ENCODE peak calls at places on chromosomes 7 and 10, in eight cellular contexts. Q, V, S, T, C, X, M and R are unnamed samples.

GRCh38 chr7:43151076-43151475 is 38.6 kb downstream of the HECW1 start:
- DNase-seq in T (no peak), M (no peak), S (no peak), Q (no peak), C (no peak), X (no peak), V (no peak), R (no peak)

GRCh38 chr10:103154464-103155299 is 38.4 kb downstream of the NT5C2 start:
- DNase-seq in C (no peak), X (no peak), V (no peak), Q (no peak), S (no peak), T (no peak), M (no peak), R (no peak)

GRCh38 chr7:51428226-51428887 is 111.7 kb upstream of the COBL start:
- DNase-seq in V (no peak), S (no peak), X (no peak), M (peak; percentile 19), C (no peak), Q (no peak), T (peak; percentile 25), R (no peak)

GRCh38 chr10:70958396-70958795 is 70.0 kb upstream of the PCBD1 start:
- DNase-seq in Q (no peak), S (no peak), X (no peak), M (peak; percentile 29), V (no peak), T (no peak), C (no peak), R (no peak)

GRCh38 chr7:4713183-4713784 is 31.2 kb downstream of the FOXK1 start:
- DNase-seq in V (no peak), M (peak; percentile 30), Q (peak; percentile 87), S (peak; percentile 61), X (no peak), C (no peak), T (no peak), R (no peak)

GRCh38 chr10:118596426-118597124 is 1.1 kb upstream of the PRLHR start:
- DNase-seq in Q (no peak), C (no peak), T (no peak), M (no peak), S (no peak), X (no peak), V (no peak), R (no peak)

GRCh38 chr10:70660722-70661121 is 11.6 kb upstream of the ADAMTS14 start:
- DNase-seq in V (no peak), Q (no peak), S (no peak), T (no peak), M (no peak), C (no peak), X (no peak), R (no peak)

GRCh38 chr10:69952069-69952800 is 100.4 kb upstream of the MACROH2A2 start:
- DNase-seq in T (no peak), C (no peak), V (no peak), S (peak; percentile 1), M (no peak), X (peak; percentile 79), Q (peak; percentile 66), R (no peak)

GRCh38 chr10:51231754-51232153 is 157.5 kb downstream of the PRKG1 start:
- DNase-seq in Q (no peak), C (no peak), M (peak; percentile 16), S (no peak), V (peak; percentile 53), X (no peak), T (no peak), R (no peak)

GRCh38 chr7:6151994-6152735 is 120.3 kb downstream of the CYTH3 start:
- DNase-seq in S (no peak), M (no peak), V (no peak), C (no peak), Q (peak; percentile 85), T (no peak), X (no peak), R (no peak)

GRCh38 chr7:37538945-37539344 is 90.3 kb upstream of the ELMO1 start:
- DNase-seq in C (no peak), V (no peak), X (no peak), M (no peak), T (no peak), Q (no peak), S (no peak), R (no peak)

GRCh38 chr7:135757719-135758411 is 9.3 kb upstream of the FAM180A start:
- DNase-seq in C (no peak), Q (no peak), S (no peak), X (no peak), T (peak; percentile 58), V (peak; percentile 55), M (peak; percentile 80), R (no peak)

GRCh38 chr7:113790025-113790424 is 128.8 kb downstream of the PPP1R3A start:
- DNase-seq in T (no peak), M (no peak), V (no peak), S (no peak), Q (no peak), X (no peak), C (no peak), R (no peak)

GRCh38 chr7:128827971-128828711 is 2.1 kb upstream of the FLNC start:
- DNase-seq in S (no peak), Q (peak; percentile 94), X (no peak), C (no peak), V (no peak), M (peak; percentile 79), T (peak; percentile 14), R (no peak)

GRCh38 chr10:29119374-29119773 is 169.5 kb upstream of the LYZL1 start:
- DNase-seq in Q (no peak), X (no peak), M (peak; percentile 38), V (no peak), S (no peak), C (no peak), T (peak; percentile 37), R (no peak)

GRCh38 chr7:150931199-150931869 is 46.8 kb downstream of the KCNH2 start:
- DNase-seq in V (no peak), Q (peak; percentile 35), X (no peak), M (no peak), S (no peak), C (no peak), T (no peak), R (no peak)

GRCh38 chr10:125201791-125202622 is 41.6 kb upstream of the CTBP2 start:
- DNase-seq in M (no peak), V (no peak), C (no peak), X (no peak), S (no peak), T (no peak), Q (no peak), R (no peak)

GRCh38 chr10:65754112-65754511 is 1171.7 kb upstream of the LRRTM3 start:
- DNase-seq in S (no peak), X (no peak), C (no peak), T (no peak), Q (no peak), M (no peak), V (no peak), R (no peak)

GRCh38 chr7:31853380-31853779 is 166.4 kb downstream of the PPP1R17 start:
- DNase-seq in C (no peak), T (no peak), X (no peak), Q (no peak), S (no peak), V (no peak), M (no peak), R (no peak)

GRCh38 chr10:13470270-13470669 is 58.5 kb downstream of the BEND7 start:
- DNase-seq in M (no peak), T (no peak), C (no peak), Q (peak; percentile 56), X (no peak), V (no peak), S (no peak), R (no peak)
- TF ChIP-seq CTCF in M (peak; percentile 8), T (no peak), C (no peak), Q (peak; percentile 34), X (peak; percentile 52), V (no peak), S (no peak), R (no peak)

GRCh38 chr10:6840766-6841165 is 260.7 kb upstream of the PRKCQ start:
- DNase-seq in C (no peak), X (no peak), M (peak; percentile 3), V (peak; percentile 7), T (peak; percentile 45), Q (no peak), S (no peak), R (no peak)

GRCh38 chr10:6840093-6840763 is 260.2 kb upstream of the PRKCQ start:
- DNase-seq in S (no peak), Q (no peak), C (no peak), T (peak; percentile 40), M (peak; percentile 2), V (no peak), X (no peak), R (no peak)

GRCh38 chr10:6833458-6834011 is 253.5 kb upstream of the PRKCQ start:
- DNase-seq in M (no peak), X (no peak), C (no peak), V (no peak), T (no peak), Q (no peak), S (no peak), R (no peak)

GRCh38 chr10:6841746-6842145 is 261.7 kb upstream of the PRKCQ start:
- DNase-seq in M (no peak), V (no peak), C (no peak), S (no peak), Q (no peak), T (no peak), X (no peak), R (no peak)

GRCh38 chr10:6838118-6838517 is 258.0 kb upstream of the PRKCQ start:
- DNase-seq in M (no peak), V (no peak), S (no peak), X (peak; percentile 10), C (no peak), T (peak; percentile 34), Q (no peak), R (no peak)
- TF ChIP-seq CTCF in M (no peak), V (peak; percentile 3), S (peak; percentile 10), X (peak; percentile 67), C (no peak), T (no peak), Q (no peak), R (peak; percentile 17)

DNA sequence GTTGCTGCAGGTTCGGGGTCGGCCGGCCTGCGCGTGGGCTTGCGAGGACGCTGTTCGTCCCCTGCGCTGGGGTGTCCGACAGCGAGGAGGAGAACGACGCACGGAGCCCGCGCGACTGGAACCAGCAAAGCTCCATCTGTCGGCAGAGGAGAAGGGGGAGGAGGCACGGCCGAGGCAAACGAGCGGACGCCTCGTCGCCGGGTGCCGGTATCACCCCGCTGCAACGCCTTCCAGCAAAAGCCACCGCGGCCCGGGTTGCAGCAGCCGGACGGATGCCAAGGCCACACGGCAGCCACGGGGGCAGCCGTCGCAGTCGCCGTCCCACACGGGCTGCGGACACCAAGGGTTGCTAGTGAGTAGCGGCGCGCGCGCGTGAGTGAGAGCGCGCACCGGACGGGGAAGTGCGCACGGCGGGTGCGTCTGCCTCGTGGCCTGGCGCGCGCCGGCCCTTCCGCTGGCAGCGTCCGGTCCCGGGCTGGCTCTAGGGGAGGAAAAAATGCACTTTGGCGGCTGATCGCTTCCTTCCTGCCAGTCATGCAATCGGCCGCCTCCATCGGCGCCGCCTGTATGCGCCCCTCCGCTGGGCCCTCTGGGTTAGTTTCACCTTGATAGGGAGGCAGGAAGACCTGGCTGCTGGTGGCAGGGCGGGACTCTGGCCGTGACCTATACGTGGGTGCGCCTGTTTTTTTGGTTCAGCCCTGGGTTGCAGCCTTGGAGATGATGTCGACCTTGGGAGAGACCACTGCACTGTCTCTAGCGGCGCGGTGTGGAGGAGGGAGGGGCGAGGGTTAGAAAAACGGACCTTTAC is 446 bp downstream of the STAMBPL1 start:
- DNase-seq in C (peak; percentile 46), M (peak; percentile 85), T (peak; percentile 84), V (no peak), Q (peak; percentile 94), X (peak; percentile 91), S (peak; percentile 87), R (peak; percentile 69)
- TF ChIP-seq CTCF in C (peak; percentile 44), M (peak; percentile 27), T (no peak), V (peak; percentile 37), Q (no peak), X (peak; percentile 43), S (no peak), R (no peak)

GRCh38 chr7:123871998-123872867 is 27.3 kb downstream of the HYAL4 start:
- DNase-seq in V (peak; percentile 1), Q (no peak), M (peak; percentile 72), S (peak; percentile 44), T (peak; percentile 72), X (peak; percentile 50), C (no peak), R (no peak)
- TF ChIP-seq CTCF in V (peak; percentile 30), Q (peak; percentile 41), M (peak; percentile 43), S (peak; percentile 31), T (peak; percentile 48), X (peak; percentile 68), C (no peak), R (peak; percentile 24)